ENCODE peak calls at places on chromosome 1, in ten cellular contexts. P is HT1080; Z is NCI-H2081; T is NCI-H1105 treated with DMSO at 0.1 percent for 48 hours; N is endothelial cell; A is activated CD4-positive, alpha-beta T cell treated with anti-CD3 and anti-CD28 coated beads, Interleukin-2, amount 50 U/mL, for 24 hours; S is T-helper 9 cell; J is Calu3; D is EH; I is COR-L47. H is an unnamed sample.

GRCh38 chr1:1196431-1197187 is 9.8 kb downstream of the TNFRSF18 start:
- DNase-seq in D (no peak), P (no peak), A (no peak), Z (no peak), J (no peak), I (no peak), N (peak), T (no peak), S (no peak), H (no peak)

GRCh38 chr1:65772607-65773006 is 20.1 kb upstream of the PDE4B start:
- DNase-seq in N (no peak), I (no peak), J (no peak), A (no peak), P (peak), T (no peak), D (no peak), Z (no peak), S (no peak), H (no peak)

GRCh38 chr1:3527774-3528173 is 73.3 kb downstream of the ARHGEF16 start:
- DNase-seq in A (no peak), T (no peak), S (no peak), J (no peak), P (no peak), D (no peak), I (no peak), Z (no peak), N (no peak), H (no peak)

GRCh38 chr1:21219674-21220073 is 43.0 kb upstream of the EIF4G3 start:
- DNase-seq in P (no peak), Z (no peak), T (no peak), S (no peak), I (no peak), J (no peak), D (no peak), N (no peak), A (no peak), H (no peak)

GRCh38 chr1:202133989-202134388 is 10.5 kb downstream of the ARL8A start:
- DNase-seq in D (no peak), P (no peak), N (no peak), Z (no peak), I (no peak), J (no peak), T (no peak), A (no peak), S (no peak), H (no peak)

GRCh38 chr1:93979718-93980319 is 70.6 kb upstream of the GCLM start:
- DNase-seq in I (peak), D (peak), S (no peak), P (no peak), Z (peak), T (no peak), J (no peak), N (no peak), A (no peak), H (peak)

GRCh38 chr1:226318471-226318870 is 9.5 kb upstream of the LIN9 start:
- DNase-seq in T (no peak), N (no peak), S (no peak), J (no peak), A (no peak), Z (no peak), D (no peak), I (no peak), P (no peak), H (no peak)

GRCh38 chr1:26994020-26994745 is 691 bp downstream of the TRNP1 start:
- DNase-seq in N (peak), P (no peak), J (no peak), A (peak), S (no peak), T (peak), Z (no peak), D (no peak), I (no peak), H (no peak)

GRCh38 chr1:35443768-35444518 is 113.3 kb downstream of the KIAA0319L start:
- DNase-seq in I (no peak), S (no peak), P (no peak), N (no peak), Z (peak), J (no peak), D (no peak), A (no peak), T (peak), H (peak)